ENCODE peak calls at places on chromosomes 2 and 18, in nine cellular contexts. I is left ventricle myocardium superior, L is glutamatergic neuron, V is putamen, D is GM13976, O is fibroblast of pulmonary artery, Q is gastrocnemius medialis, J is bronchial epithelial cell, T is dorsolateral prefrontal cortex. W is an unnamed sample.

GRCh38 chr18:24054130-24054529 is 39.6 kb downstream of the TTC39C start:
- DNase-seq in I (no peak), L (no peak), V (peak), D (no peak), O (no peak), Q (no peak), J (peak), T (no peak), W (no peak)

GRCh38 chr2:236663671-236664101 is 94.1 kb downstream of the ACKR3 start:
- DNase-seq in I (peak), L (no peak), V (no peak), D (no peak), O (peak), Q (peak), J (peak), T (no peak), W (no peak)

GRCh38 chr2:13040043-13040442 is 323.3 kb downstream of the TRIB2 start:
- DNase-seq in I (peak), L (no peak), V (no peak), D (no peak), O (no peak), Q (no peak), J (no peak), T (no peak), W (no peak)

GRCh38 chr18:50847192-50847591 is 27.4 kb upstream of the MRO start:
- DNase-seq in I (no peak), L (no peak), V (no peak), D (no peak), O (peak), Q (no peak), J (no peak), T (no peak), W (no peak)

GRCh38 chr2:134892282-134893054 is 26.2 kb upstream of the CCNT2 start:
- DNase-seq in I (no peak), L (no peak), V (no peak), D (no peak), O (no peak), Q (no peak), J (no peak), T (no peak), W (no peak)

GRCh38 chr2:96265349-96265839 is 403 bp downstream of the TMEM127 start:
- DNase-seq in I (peak), L (peak), V (peak), D (peak), O (no peak), Q (peak), J (no peak), T (peak), W (peak)

GRCh38 chr2:149601141-149601796 is 13.7 kb upstream of the MMADHC start:
- DNase-seq in I (no peak), L (no peak), V (no peak), D (no peak), O (peak), Q (no peak), J (peak), T (no peak), W (no peak)

GRCh38 chr2:226862623-226863022 is 26.8 kb downstream of the RHBDD1 start:
- DNase-seq in I (no peak), L (no peak), V (no peak), D (no peak), O (no peak), Q (no peak), J (peak), T (no peak), W (no peak)

GRCh38 chr18:33751613-33752221 is 173.7 kb downstream of the ASXL3 start:
- DNase-seq in I (no peak), L (no peak), V (no peak), D (no peak), O (peak), Q (no peak), J (peak), T (no peak), W (no peak)

GRCh38 chr2:96665083-96665569 is 22.6 kb downstream of the FER1L5 start:
- DNase-seq in I (no peak), L (no peak), V (peak), D (no peak), O (peak), Q (peak), J (peak), T (no peak), W (no peak)

GRCh38 chr18:26159353-26159752 is 25.7 kb downstream of the PSMA8 start:
- DNase-seq in I (no peak), L (no peak), V (no peak), D (no peak), O (peak), Q (no peak), J (peak), T (no peak), W (no peak)

GRCh38 chr2:107588960-107589542 is 237.6 kb upstream of the RGPD4 start:
- DNase-seq in I (no peak), L (no peak), V (no peak), D (no peak), O (peak), Q (no peak), J (peak), T (no peak), W (no peak)

GRCh38 chr2:27353762-27354596 is 2.6 kb downstream of the GTF3C2 start:
- DNase-seq in I (no peak), L (no peak), V (no peak), D (no peak), O (no peak), Q (peak), J (peak), T (no peak), W (no peak)

GRCh38 chr2:230042195-230042594 is 26.5 kb downstream of the SLC16A14 start:
- DNase-seq in I (no peak), L (no peak), V (no peak), D (no peak), O (no peak), Q (no peak), J (peak), T (no peak), W (no peak)

GRCh38 chr2:241853651-241854341 is 4.9 kb downstream of the PDCD1 start:
- DNase-seq in I (peak), L (peak), V (no peak), D (peak), O (no peak), Q (peak), J (no peak), T (peak), W (no peak)

GRCh38 chr2:165891943-165892342 is 61.6 kb downstream of the TTC21B start:
- DNase-seq in I (no peak), L (no peak), V (no peak), D (no peak), O (no peak), Q (no peak), J (no peak), T (no peak), W (no peak)